ENCODE peak calls at places on chromosomes 3 and 15, in eight cellular contexts. T, N, F, Q, P, M, K and H are unnamed samples.

GRCh38 chr15:61033319-61033718 is 195.8 kb downstream of the RORA start:
- DNase-seq in K (no peak), N (no peak), M (no peak), T (no peak), F (no peak), Q (no peak), P (no peak), H (no peak)

GRCh38 chr3:169458323-169458722 is 205.2 kb downstream of the MECOM start:
- DNase-seq in T (no peak), N (no peak), P (no peak), M (peak), K (no peak), F (no peak), Q (no peak), H (no peak)

GRCh38 chr15:75902129-75902557 is 1.5 kb upstream of the FBXO22 start:
- DNase-seq in Q (peak), M (no peak), K (no peak), P (no peak), T (no peak), N (no peak), F (no peak), H (no peak)

GRCh38 chr3:194368918-194369317 is 625 bp downstream of the LRRC15 start:
- DNase-seq in Q (no peak), F (no peak), M (no peak), N (no peak), T (no peak), P (no peak), K (no peak), H (no peak)

GRCh38 chr3:182509312-182509711 is 284.0 kb upstream of the ATP11B start:
- DNase-seq in F (no peak), N (no peak), P (no peak), Q (no peak), T (no peak), M (no peak), K (no peak), H (no peak)

GRCh38 chr3:155302476-155302875 is 9.0 kb upstream of the STRIT1 start:
- DNase-seq in P (no peak), Q (no peak), K (peak), F (no peak), M (no peak), N (no peak), T (no peak), H (no peak)

GRCh38 chr3:3739345-3740060 is 59.7 kb upstream of the LRRN1 start:
- DNase-seq in K (no peak), M (no peak), T (no peak), Q (peak), N (no peak), P (no peak), F (no peak), H (no peak)

GRCh38 chr3:40120816-40121215 is 188.7 kb upstream of the EIF1B start:
- DNase-seq in Q (no peak), K (peak), N (no peak), M (no peak), F (no peak), P (no peak), T (no peak), H (no peak)

GRCh38 chr3:107662586-107662985 is 139.8 kb downstream of the BBX start:
- DNase-seq in M (no peak), T (no peak), Q (no peak), P (no peak), N (no peak), K (no peak), F (no peak), H (no peak)

GRCh38 chr3:107663266-107663665 is 140.5 kb downstream of the BBX start:
- DNase-seq in N (no peak), K (no peak), M (no peak), F (no peak), T (no peak), P (no peak), Q (no peak), H (no peak)

GRCh38 chr3:107666853-107667252 is 144.1 kb downstream of the BBX start:
- DNase-seq in F (no peak), T (no peak), K (no peak), Q (no peak), P (no peak), M (no peak), N (no peak), H (no peak)

GRCh38 chr3:107665351-107665750 is 142.6 kb downstream of the BBX start:
- DNase-seq in Q (no peak), K (no peak), M (no peak), F (no peak), N (no peak), T (no peak), P (no peak), H (no peak)

GRCh38 chr3:107664614-107665013 is 141.9 kb downstream of the BBX start:
- DNase-seq in P (no peak), M (no peak), N (no peak), F (no peak), T (no peak), K (no peak), Q (peak), H (no peak)
- TF ChIP-seq CTCF in P (no peak), M (no peak), N (no peak), F (no peak), T (no peak), K (peak), Q (peak), H (no peak)

GRCh38 chr3:17544632-17545031 is 197.8 kb downstream of the TBC1D5 start:
- DNase-seq in M (no peak), Q (no peak), T (no peak), P (no peak), F (no peak), K (no peak), N (no peak), H (no peak)
- TF ChIP-seq CTCF in M (peak), Q (no peak), T (no peak), P (no peak), F (no peak), K (peak), N (no peak), H (no peak)

GRCh38 chr15:57752840-57753239 is 46.3 kb downstream of the POLR2M start:
- DNase-seq in Q (no peak), F (no peak), M (no peak), T (no peak), N (no peak), K (no peak), P (no peak), H (no peak)

GRCh38 chr15:57752426-57752825 is 45.9 kb downstream of the POLR2M start:
- DNase-seq in K (no peak), M (peak), N (no peak), Q (peak), P (no peak), F (no peak), T (no peak), H (no peak)

GRCh38 chr15:57747206-57747605 is 40.7 kb downstream of the POLR2M start:
- DNase-seq in F (no peak), N (no peak), Q (no peak), M (no peak), K (no peak), P (no peak), T (no peak), H (no peak)

GRCh38 chr15:57746752-57747151 is 40.2 kb downstream of the POLR2M start:
- DNase-seq in Q (no peak), F (no peak), N (no peak), P (no peak), K (no peak), M (no peak), T (no peak), H (no peak)

GRCh38 chr15:57751177-57751800 is 44.8 kb downstream of the POLR2M start:
- DNase-seq in K (no peak), M (no peak), F (no peak), Q (peak), T (no peak), P (no peak), N (peak), H (peak)
- TF ChIP-seq CTCF in K (peak), M (peak), F (no peak), Q (peak), T (no peak), P (peak), N (peak), H (no peak)

DNA sequence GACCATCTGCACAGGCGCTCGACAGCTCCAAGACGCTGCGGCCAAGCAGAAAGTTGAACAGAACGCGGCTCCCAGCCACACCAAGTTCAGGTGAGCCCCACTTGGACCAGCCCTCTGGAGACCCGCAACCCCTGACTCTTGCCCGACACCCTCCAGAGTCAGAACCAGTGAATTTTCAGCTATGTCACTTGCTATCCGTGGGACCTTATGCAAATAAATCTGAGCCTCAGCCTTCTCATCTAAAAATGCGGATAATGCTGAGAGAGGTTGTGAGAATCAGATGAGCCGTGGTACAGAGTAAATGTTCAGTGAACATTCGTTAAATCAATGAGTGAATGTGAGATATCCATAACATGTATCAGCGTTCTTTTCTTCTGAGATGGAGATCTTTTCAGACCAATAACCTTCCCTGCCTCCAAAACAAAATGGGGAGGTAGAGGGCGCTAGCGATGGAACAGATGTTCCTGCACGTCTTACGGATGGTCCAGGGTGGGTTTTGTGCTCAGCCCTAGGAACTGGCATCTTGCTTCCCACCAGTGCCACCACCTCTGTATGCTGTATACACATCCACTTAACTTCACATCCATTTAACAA is 524 bp downstream of the MRPS11 start:
- DNase-seq in M (no peak), K (no peak), Q (peak), N (no peak), P (no peak), F (no peak), T (no peak), H (no peak)
- TF ChIP-seq CTCF in M (no peak), K (no peak), Q (peak), N (peak), P (peak), F (no peak), T (no peak), H (no peak)

GRCh38 chr15:69474846-69475455 is 22.3 kb downstream of the RPLP1 start:
- DNase-seq in P (no peak), F (no peak), M (no peak), K (no peak), T (no peak), N (no peak), Q (no peak), H (no peak)
- TF ChIP-seq CTCF in P (no peak), F (no peak), M (no peak), K (peak), T (no peak), N (no peak), Q (no peak), H (no peak)

GRCh38 chr3:36364260-36364659 is 16.0 kb upstream of the STAC start:
- DNase-seq in M (no peak), Q (no peak), F (no peak), T (no peak), K (no peak), P (no peak), N (no peak), H (no peak)
- TF ChIP-seq CTCF in M (no peak), Q (no peak), F (no peak), T (no peak), K (no peak), P (no peak), N (no peak), H (no peak)

GRCh38 chr3:37028329-37028728 is 35.0 kb downstream of the MLH1 start:
- DNase-seq in F (no peak), N (no peak), K (no peak), P (no peak), Q (no peak), T (no peak), M (peak), H (no peak)

GRCh38 chr3:37026851-37027250 is 33.5 kb downstream of the MLH1 start:
- DNase-seq in N (no peak), K (no peak), T (no peak), P (no peak), M (no peak), F (no peak), Q (no peak), H (no peak)

GRCh38 chr3:37024820-37025405 is 31.6 kb downstream of the MLH1 start:
- DNase-seq in P (no peak), N (no peak), K (no peak), M (no peak), T (no peak), F (no peak), Q (no peak), H (no peak)

GRCh38 chr3:37025562-37026335 is 32.4 kb downstream of the MLH1 start:
- DNase-seq in N (no peak), F (no peak), P (no peak), M (no peak), Q (no peak), T (no peak), K (no peak), H (no peak)

GRCh38 chr3:37024092-37024491 is 30.8 kb downstream of the MLH1 start:
- DNase-seq in F (no peak), T (no peak), K (no peak), M (no peak), Q (no peak), N (peak), P (no peak), H (peak)
- TF ChIP-seq CTCF in F (peak), T (no peak), K (peak), M (peak), Q (peak), N (peak), P (peak), H (no peak)

DNA sequence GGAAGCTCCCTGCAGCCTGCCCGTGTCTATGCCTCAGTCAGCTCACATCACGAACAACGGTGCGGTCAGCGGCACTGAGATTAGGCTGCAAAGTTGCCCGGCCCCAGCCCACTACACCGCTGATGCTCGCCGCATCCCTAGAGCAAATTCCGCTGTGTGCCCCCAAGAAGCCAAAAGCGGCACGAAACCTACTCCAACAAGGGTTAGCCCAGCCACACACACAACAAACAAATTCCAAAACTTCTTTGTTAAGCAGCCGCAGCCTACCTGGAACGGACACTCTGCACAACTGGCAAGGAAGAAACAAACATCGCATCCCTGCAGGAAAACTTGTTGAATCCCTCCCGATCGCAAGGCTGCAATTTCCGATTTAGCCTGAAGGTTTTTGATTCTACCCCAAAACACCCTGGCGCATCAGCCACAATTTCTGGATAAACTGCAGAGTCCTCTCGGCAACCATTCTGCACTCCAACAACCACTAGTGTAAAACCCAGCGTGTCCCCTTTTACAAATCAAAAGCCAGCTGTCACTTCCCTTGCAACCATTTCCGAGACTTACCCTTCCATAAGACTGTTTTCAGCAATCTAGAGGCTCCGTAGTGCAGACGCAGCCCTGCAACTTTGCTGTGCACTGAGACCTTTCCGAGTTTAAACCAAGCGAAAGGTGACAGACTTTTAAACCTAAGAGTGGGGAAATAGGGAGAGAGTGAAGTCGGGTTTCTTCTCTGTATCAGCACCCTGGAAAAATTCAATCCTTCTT is 425 bp downstream of the ROBO1 start:
- DNase-seq in T (no peak), F (no peak), N (no peak), K (no peak), Q (peak), M (no peak), P (no peak), H (no peak)
- TF ChIP-seq CTCF in T (no peak), F (no peak), N (no peak), K (no peak), Q (peak), M (no peak), P (no peak), H (no peak)

DNA sequence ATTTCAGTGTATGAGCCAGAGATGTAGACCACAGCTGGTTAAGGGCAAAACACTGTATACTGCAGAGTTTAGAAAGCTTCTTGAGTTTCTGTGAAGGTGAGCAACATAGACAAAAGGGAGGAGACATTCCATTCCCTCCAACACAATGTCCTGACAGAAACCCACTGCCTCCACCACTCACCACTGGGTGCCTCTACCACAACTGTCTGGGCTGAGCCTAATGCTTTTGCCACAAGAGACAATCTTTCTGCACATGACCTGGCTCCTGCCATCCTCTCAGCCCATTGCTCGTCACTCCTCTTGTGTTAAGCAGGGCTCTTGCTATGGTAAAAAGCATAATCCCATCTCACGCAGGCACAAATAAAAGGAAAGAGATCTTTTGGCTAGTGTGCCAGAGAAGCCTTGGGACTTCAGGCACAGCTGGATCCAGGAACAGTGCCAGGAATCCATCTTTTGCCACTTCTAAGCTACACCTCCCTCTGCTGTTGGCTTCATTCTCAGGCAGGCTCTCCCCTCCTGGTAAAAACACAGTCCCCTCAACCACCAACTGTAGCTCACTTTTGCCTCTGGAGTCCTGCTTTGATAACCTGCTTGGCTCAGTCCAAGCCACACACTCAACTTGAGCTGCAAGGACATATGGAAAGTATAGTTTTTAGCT is 140.6 kb upstream of the PRR20G start:
- DNase-seq in K (no peak), Q (no peak), F (no peak), T (no peak), M (no peak), N (no peak), P (no peak), H (no peak)
- TF ChIP-seq CTCF in K (peak), Q (no peak), F (no peak), T (no peak), M (no peak), N (no peak), P (no peak), H (no peak)

GRCh38 chr15:79037848-79038247 is 52.7 kb downstream of the RASGRF1 start:
- DNase-seq in T (no peak), F (no peak), P (no peak), M (no peak), Q (no peak), K (no peak), N (no peak), H (no peak)
- TF ChIP-seq CTCF in T (no peak), F (no peak), P (no peak), M (no peak), Q (no peak), K (no peak), N (no peak), H (no peak)